ENCODE peak calls at places on chromosomes 7 and 10, in six cellular contexts. F is cardiac septum, S is endothelial cell of umbilical vein, I is neural progenitor cell, N is skeletal muscle cell, L is NCI-H1092 treated with DMSO at 0.1 percent for 48 hours. A is an unnamed sample.

GRCh38 chr7:22049848-22050247 is 104.1 kb upstream of the CDCA7L start:
- DNase-seq in S (no peak), N (no peak), F (no peak), L (no peak), I (no peak), A (no peak)

GRCh38 chr7:421056-421991 is 98.3 kb downstream of the PDGFA start:
- DNase-seq in S (no peak), N (no peak), I (no peak), F (no peak), L (no peak), A (peak)

GRCh38 chr10:26503911-26504310 is 65.8 kb downstream of the APBB1IP start:
- DNase-seq in F (no peak), L (no peak), N (no peak), S (no peak), I (peak), A (no peak)

GRCh38 chr7:80481196-80481884 is 30.5 kb downstream of the GNAT3 start:
- DNase-seq in F (no peak), L (no peak), N (no peak), S (no peak), I (no peak), A (no peak)

GRCh38 chr10:125159932-125160855 is at the start of gene CTBP2:
- DNase-seq in F (peak), N (no peak), I (peak), S (peak), L (peak), A (no peak)

GRCh38 chr7:6576024-6576866 is 1.0 kb upstream of the ZDHHC4 start:
- DNase-seq in F (no peak), L (peak), S (no peak), N (no peak), I (no peak), A (no peak)

GRCh38 chr10:11195017-11195586 is 177.4 kb downstream of the CELF2 start:
- DNase-seq in I (no peak), L (no peak), F (no peak), N (no peak), S (no peak), A (no peak)

GRCh38 chr7:94300176-94300835 is 94.4 kb upstream of the COL1A2 start:
- DNase-seq in S (no peak), N (no peak), I (no peak), F (no peak), L (no peak), A (no peak)

GRCh38 chr10:129888784-129889616 is 75.1 kb downstream of the EBF3 start:
- DNase-seq in I (peak), F (no peak), S (peak), L (no peak), N (peak), A (no peak)